ENCODE peak calls at places on chromosomes 5 and 9, in six cellular contexts. One of them, this sample, is unnamed. For H3K4me1, the result is how much of the 10 kb centered on the place peaks cover.

GRCh38 chr9:117160254-117160653 is 254.6 kb downstream of the ASTN2 start:
- DNase-seq in IMR-90: no peak
- DNase-seq in CD8-positive, alpha-beta T cell: no peak
- DNase-seq in GM23248: no peak
- DNase-seq in spleen: no peak
- DNase-seq in neuronal stem cell: no peak
- DNase-seq in this sample: no peak

GRCh38 chr5:168317521-168318147 is 26.2 kb downstream of the WWC1 start:
- DNase-seq in IMR-90: peak
- DNase-seq in CD8-positive, alpha-beta T cell: no peak
- DNase-seq in GM23248: peak
- DNase-seq in spleen: no peak
- DNase-seq in neuronal stem cell: no peak
- DNase-seq in this sample: no peak

GRCh38 chr5:127210082-127210481 is 80.5 kb upstream of the MEGF10 start:
- DNase-seq in IMR-90: no peak
- DNase-seq in CD8-positive, alpha-beta T cell: no peak
- DNase-seq in GM23248: no peak
- DNase-seq in spleen: no peak
- DNase-seq in neuronal stem cell: no peak
- DNase-seq in this sample: no peak

GRCh38 chr9:100196828-100197227 is 97.8 kb downstream of the INVS start:
- DNase-seq in IMR-90: no peak
- DNase-seq in CD8-positive, alpha-beta T cell: no peak
- DNase-seq in GM23248: no peak
- DNase-seq in spleen: no peak
- DNase-seq in neuronal stem cell: no peak
- DNase-seq in this sample: no peak

GRCh38 chr9:116506685-116507084 is 180.4 kb upstream of the TRIM32 start:
- DNase-seq in IMR-90: peak
- DNase-seq in CD8-positive, alpha-beta T cell: no peak
- DNase-seq in GM23248: peak
- DNase-seq in spleen: no peak
- DNase-seq in neuronal stem cell: no peak
- DNase-seq in this sample: no peak

GRCh38 chr9:73152953-73153352 is 1.3 kb downstream of the ANXA1 start:
- DNase-seq in IMR-90: no peak
- DNase-seq in CD8-positive, alpha-beta T cell: no peak
- DNase-seq in GM23248: peak
- DNase-seq in spleen: no peak
- DNase-seq in neuronal stem cell: no peak
- DNase-seq in this sample: no peak

GRCh38 chr5:6905883-6906282 is 192.7 kb downstream of the TENT4A start:
- DNase-seq in IMR-90: no peak
- DNase-seq in CD8-positive, alpha-beta T cell: no peak
- DNase-seq in GM23248: peak
- DNase-seq in spleen: no peak
- DNase-seq in neuronal stem cell: no peak
- DNase-seq in this sample: peak

GRCh38 chr9:133945977-133946753 is 46.0 kb downstream of the VAV2 start:
- DNase-seq in IMR-90: no peak
- DNase-seq in CD8-positive, alpha-beta T cell: no peak
- DNase-seq in GM23248: no peak
- DNase-seq in spleen: peak
- DNase-seq in neuronal stem cell: no peak
- DNase-seq in this sample: peak

GRCh38 chr5:61162832-61163567 is 732 bp upstream of the SMIM15 start:
- DNase-seq in IMR-90: peak
- DNase-seq in CD8-positive, alpha-beta T cell: no peak
- DNase-seq in GM23248: peak
- DNase-seq in spleen: no peak
- DNase-seq in neuronal stem cell: no peak
- DNase-seq in this sample: no peak

GRCh38 chr5:52684056-52684455 is 103.7 kb upstream of the ITGA1 start:
- DNase-seq in IMR-90: peak
- DNase-seq in CD8-positive, alpha-beta T cell: no peak
- DNase-seq in GM23248: peak
- DNase-seq in spleen: no peak
- DNase-seq in neuronal stem cell: no peak
- DNase-seq in this sample: no peak

GRCh38 chr5:43190755-43191603 is 1.0 kb upstream of the NIM1K start:
- DNase-seq in IMR-90: peak
- DNase-seq in CD8-positive, alpha-beta T cell: no peak
- DNase-seq in GM23248: peak
- DNase-seq in spleen: no peak
- DNase-seq in neuronal stem cell: peak
- DNase-seq in this sample: no peak

GRCh38 chr9:126591083-126591482 is 22.6 kb upstream of the LMX1B start:
- DNase-seq in IMR-90: peak
- DNase-seq in CD8-positive, alpha-beta T cell: no peak
- DNase-seq in GM23248: no peak
- DNase-seq in spleen: no peak
- DNase-seq in neuronal stem cell: no peak
- DNase-seq in this sample: no peak

GRCh38 chr5:111930407-111930806 is 173.4 kb upstream of the NREP start:
- DNase-seq in IMR-90: peak
- DNase-seq in CD8-positive, alpha-beta T cell: no peak
- DNase-seq in GM23248: peak
- DNase-seq in spleen: no peak
- DNase-seq in neuronal stem cell: no peak
- DNase-seq in this sample: no peak

GRCh38 chr9:94611638-94612068 is 18.0 kb upstream of the FBP2 start:
- DNase-seq in IMR-90: no peak
- DNase-seq in CD8-positive, alpha-beta T cell: no peak
- DNase-seq in GM23248: no peak
- DNase-seq in spleen: no peak
- DNase-seq in neuronal stem cell: no peak
- DNase-seq in this sample: no peak

GRCh38 chr9:134424818-134425217 is 98.6 kb downstream of the RXRA start:
- DNase-seq in IMR-90: no peak
- DNase-seq in CD8-positive, alpha-beta T cell: no peak
- DNase-seq in GM23248: no peak
- DNase-seq in spleen: no peak
- DNase-seq in neuronal stem cell: no peak
- DNase-seq in this sample: no peak

GRCh38 chr5:149488645-149489306 is 62.5 kb downstream of the CSNK1A1 start:
- DNase-seq in IMR-90: no peak
- DNase-seq in CD8-positive, alpha-beta T cell: no peak
- DNase-seq in GM23248: peak
- DNase-seq in spleen: no peak
- DNase-seq in neuronal stem cell: no peak
- DNase-seq in this sample: no peak

GRCh38 chr9:16461851-16462250 is 408.6 kb downstream of the BNC2 start:
- DNase-seq in IMR-90: no peak
- DNase-seq in CD8-positive, alpha-beta T cell: no peak
- DNase-seq in GM23248: no peak
- DNase-seq in spleen: no peak
- DNase-seq in neuronal stem cell: no peak
- DNase-seq in this sample: no peak

GRCh38 chr9:18441245-18441644 is 32.7 kb upstream of the ADAMTSL1 start:
- DNase-seq in IMR-90: peak
- DNase-seq in CD8-positive, alpha-beta T cell: no peak
- DNase-seq in GM23248: peak
- DNase-seq in spleen: no peak
- DNase-seq in neuronal stem cell: no peak
- DNase-seq in this sample: no peak

GRCh38 chr5:8366296-8366695 is 497.3 kb downstream of the MTRR start:
- DNase-seq in IMR-90: no peak
- DNase-seq in CD8-positive, alpha-beta T cell: no peak
- DNase-seq in GM23248: no peak
- DNase-seq in spleen: no peak
- DNase-seq in neuronal stem cell: no peak
- DNase-seq in this sample: no peak

GRCh38 chr9:134275379-134275778 is 50.9 kb upstream of the RXRA start:
- DNase-seq in IMR-90: no peak
- DNase-seq in CD8-positive, alpha-beta T cell: no peak
- DNase-seq in GM23248: no peak
- DNase-seq in spleen: no peak
- DNase-seq in neuronal stem cell: no peak
- DNase-seq in this sample: no peak

GRCh38 chr5:62977641-62978040 is 399.0 kb downstream of the LRRC70 start:
- DNase-seq in IMR-90: no peak
- DNase-seq in CD8-positive, alpha-beta T cell: no peak
- DNase-seq in GM23248: no peak
- DNase-seq in spleen: no peak
- DNase-seq in neuronal stem cell: peak
- DNase-seq in this sample: no peak

GRCh38 chr5:3845249-3845648 is 249.6 kb downstream of the IRX1 start:
- DNase-seq in IMR-90: no peak
- DNase-seq in CD8-positive, alpha-beta T cell: no peak
- DNase-seq in GM23248: no peak
- DNase-seq in spleen: no peak
- DNase-seq in neuronal stem cell: no peak
- DNase-seq in this sample: no peak

GRCh38 chr5:109455598-109456096 is 45.9 kb upstream of the PJA2 start:
- DNase-seq in IMR-90: peak
- DNase-seq in CD8-positive, alpha-beta T cell: no peak
- DNase-seq in GM23248: peak
- DNase-seq in spleen: no peak
- DNase-seq in neuronal stem cell: no peak
- DNase-seq in this sample: peak

GRCh38 chr5:7078901-7079300 is 317.0 kb upstream of the ADCY2 start:
- DNase-seq in IMR-90: no peak
- DNase-seq in CD8-positive, alpha-beta T cell: no peak
- DNase-seq in GM23248: peak
- DNase-seq in spleen: no peak
- DNase-seq in neuronal stem cell: peak
- DNase-seq in this sample: no peak

GRCh38 chr5:124527220-124527991 is 219.0 kb downstream of the ZNF608 start:
- DNase-seq in IMR-90: peak
- DNase-seq in CD8-positive, alpha-beta T cell: no peak
- DNase-seq in GM23248: peak
- DNase-seq in spleen: no peak
- DNase-seq in neuronal stem cell: no peak
- DNase-seq in this sample: no peak

GRCh38 chr9:73683862-73684591 is 532.4 kb downstream of the ANXA1 start:
- DNase-seq in IMR-90: no peak
- DNase-seq in CD8-positive, alpha-beta T cell: no peak
- DNase-seq in GM23248: peak
- DNase-seq in spleen: no peak
- DNase-seq in neuronal stem cell: peak
- DNase-seq in this sample: no peak

GRCh38 chr5:179829732-179830435 is 9.2 kb downstream of the SQSTM1 start:
- DNase-seq in IMR-90: no peak
- DNase-seq in CD8-positive, alpha-beta T cell: no peak
- DNase-seq in GM23248: no peak
- DNase-seq in spleen: no peak
- DNase-seq in neuronal stem cell: no peak
- DNase-seq in this sample: peak

GRCh38 chr9:24932785-24933184 is 387.1 kb upstream of the IZUMO3 start:
- DNase-seq in IMR-90: no peak
- DNase-seq in CD8-positive, alpha-beta T cell: no peak
- DNase-seq in GM23248: no peak
- DNase-seq in spleen: no peak
- DNase-seq in neuronal stem cell: no peak
- DNase-seq in this sample: no peak
- H3K4me1 ChIP-seq in IMR-90: under half
- H3K4me1 ChIP-seq in CD8-positive, alpha-beta T cell: under half
- H3K4me1 ChIP-seq in GM23248: under half
- H3K4me1 ChIP-seq in spleen: under half
- H3K4me1 ChIP-seq in neuronal stem cell: under half
- H3K4me1 ChIP-seq in this sample: under half

GRCh38 chr5:67214036-67214435 is 17.4 kb upstream of the CD180 start:
- DNase-seq in IMR-90: peak
- DNase-seq in CD8-positive, alpha-beta T cell: no peak
- DNase-seq in GM23248: peak
- DNase-seq in spleen: no peak
- DNase-seq in neuronal stem cell: no peak
- DNase-seq in this sample: no peak
- H3K4me1 ChIP-seq in IMR-90: under half
- H3K4me1 ChIP-seq in CD8-positive, alpha-beta T cell: under half
- H3K4me1 ChIP-seq in GM23248: under half
- H3K4me1 ChIP-seq in spleen: under half
- H3K4me1 ChIP-seq in neuronal stem cell: under half
- H3K4me1 ChIP-seq in this sample: under half

GRCh38 chr5:143016777-143017374 is 246.7 kb downstream of the ARHGAP26 start:
- DNase-seq in IMR-90: peak
- DNase-seq in CD8-positive, alpha-beta T cell: no peak
- DNase-seq in GM23248: peak
- DNase-seq in spleen: no peak
- DNase-seq in neuronal stem cell: no peak
- DNase-seq in this sample: no peak
- H3K4me1 ChIP-seq in IMR-90: under half
- H3K4me1 ChIP-seq in CD8-positive, alpha-beta T cell: under half
- H3K4me1 ChIP-seq in GM23248: under half
- H3K4me1 ChIP-seq in spleen: under half
- H3K4me1 ChIP-seq in neuronal stem cell: under half
- H3K4me1 ChIP-seq in this sample: under half

GRCh38 chr5:148383564-148384388 is at the start of gene FBXO38:
- DNase-seq in IMR-90: peak
- DNase-seq in CD8-positive, alpha-beta T cell: peak
- DNase-seq in GM23248: peak
- DNase-seq in spleen: peak
- DNase-seq in neuronal stem cell: peak
- DNase-seq in this sample: peak
- H3K4me1 ChIP-seq in IMR-90: under half
- H3K4me1 ChIP-seq in CD8-positive, alpha-beta T cell: under half
- H3K4me1 ChIP-seq in GM23248: under half
- H3K4me1 ChIP-seq in spleen: half or more
- H3K4me1 ChIP-seq in neuronal stem cell: under half
- H3K4me1 ChIP-seq in this sample: under half

DNA sequence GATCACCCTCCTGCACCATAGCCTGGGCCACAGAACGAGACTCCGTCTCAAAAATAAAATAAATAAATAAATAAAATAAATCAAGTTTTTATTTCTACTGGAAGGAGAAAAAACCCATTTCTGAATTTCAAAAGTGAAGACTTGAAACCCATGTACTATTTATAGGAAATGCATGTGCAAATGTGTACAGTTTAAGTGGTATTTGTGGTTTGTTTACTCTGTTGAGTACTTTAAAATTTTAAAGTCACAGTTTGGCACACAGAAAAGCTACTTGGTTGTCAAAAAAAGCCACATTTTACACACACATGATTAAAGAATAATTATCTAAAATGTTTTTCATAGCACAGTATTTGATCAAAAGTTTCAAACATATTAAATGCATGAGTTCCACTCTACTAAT is 43.6 kb downstream of the NR3C1 start:
- DNase-seq in IMR-90: no peak
- DNase-seq in CD8-positive, alpha-beta T cell: no peak
- DNase-seq in GM23248: no peak
- DNase-seq in spleen: no peak
- DNase-seq in neuronal stem cell: no peak
- DNase-seq in this sample: no peak
- H3K4me1 ChIP-seq in IMR-90: under half
- H3K4me1 ChIP-seq in CD8-positive, alpha-beta T cell: half or more
- H3K4me1 ChIP-seq in GM23248: under half
- H3K4me1 ChIP-seq in spleen: half or more
- H3K4me1 ChIP-seq in neuronal stem cell: under half
- H3K4me1 ChIP-seq in this sample: under half

This sample was measured in right cardiac atrium.